ENCODE peak calls at places on chromosomes 4 and X, in six cellular contexts. F is NCI-H2171 treated with DMSO at 0.1 percent for 48 hours; C is substantia nigra; T is EL; I is activated CD4-positive, CD25-positive, alpha-beta regulatory T cell treated with anti-CD3 and anti-CD28 coated beads, Interleukin-2, amount 50 U/mL, for 72 hours; W is SIG-M5. S is an unnamed sample.

GRCh38 chr4:68369474-68369805 is 19.6 kb upstream of the YTHDC1 start:
- DNase-seq in F (no peak), C (no peak), T (peak; percentile 79), I (no peak), W (no peak), S (no peak)

GRCh38 chr4:4328840-4329239 is 38.8 kb downstream of the ZBTB49 start:
- DNase-seq in F (no peak), C (no peak), T (no peak), I (no peak), W (no peak), S (no peak)

GRCh38 chrX:154486396-154487207 is at the start of gene UBL4A:
- DNase-seq in F (peak; percentile 15), C (peak; percentile 11), T (peak; percentile 64), I (peak; percentile 58), W (no peak), S (peak; percentile 42)

GRCh38 chrX:79325263-79325958 is 41.7 kb downstream of the ITM2A start:
- DNase-seq in F (no peak), C (no peak), T (no peak), I (no peak), W (no peak), S (no peak)

GRCh38 chrX:119853449-119853848 is 686 bp upstream of the UPF3B start:
- DNase-seq in F (no peak), C (no peak), T (no peak), I (no peak), W (no peak), S (no peak)

GRCh38 chr4:150321113-150321512 is 242.9 kb downstream of the DCLK2 start:
- DNase-seq in F (no peak), C (no peak), T (no peak), I (no peak), W (no peak), S (no peak)

GRCh38 chrX:72305286-72306084 is at the start of gene CITED1:
- DNase-seq in F (peak; percentile 7), C (no peak), T (peak; percentile 13), I (no peak), W (no peak), S (no peak)

GRCh38 chr4:154569584-154569983 is 6.8 kb downstream of the FGB start:
- DNase-seq in F (no peak), C (no peak), T (no peak), I (no peak), W (no peak), S (no peak)

GRCh38 chrX:53918697-53919096 is 125.6 kb downstream of the PHF8 start:
- DNase-seq in F (no peak), C (no peak), T (no peak), I (no peak), W (no peak), S (no peak)

GRCh38 chr4:118557298-118557851 is 127.8 kb upstream of the METTL14 start:
- DNase-seq in F (peak; percentile 61), C (no peak), T (peak; percentile 81), I (no peak), W (peak; percentile 1), S (no peak)

GRCh38 chr4:1447676-1448588 is 41.7 kb upstream of the NKX1-1 start:
- DNase-seq in F (no peak), C (no peak), T (no peak), I (no peak), W (no peak), S (no peak)

GRCh38 chrX:97704881-97705280 is 821.2 kb downstream of the RPA4 start:
- DNase-seq in F (no peak), C (no peak), T (no peak), I (no peak), W (no peak), S (no peak)

GRCh38 chrX:86047174-86047991 is at the start of gene CHM:
- DNase-seq in F (no peak), C (no peak), T (peak; percentile 77), I (peak; percentile 47), W (no peak), S (peak; percentile 89)

GRCh38 chr4:184102488-184102887 is 115.2 kb downstream of the ENPP6 start:
- DNase-seq in F (no peak), C (no peak), T (no peak), I (no peak), W (no peak), S (no peak)

GRCh38 chr4:128353791-128354190 is 66.2 kb upstream of the PGRMC2 start:
- DNase-seq in F (no peak), C (no peak), T (peak; percentile 51), I (no peak), W (no peak), S (no peak)

GRCh38 chr4:13617801-13618200 is 9.7 kb downstream of the BOD1L1 start:
- DNase-seq in F (no peak), C (no peak), T (no peak), I (no peak), W (no peak), S (no peak)

GRCh38 chrX:18938710-18939109 is 45.2 kb downstream of the PHKA2 start:
- DNase-seq in F (peak; percentile 18), C (no peak), T (no peak), I (no peak), W (no peak), S (peak; percentile 1)

GRCh38 chr4:26911254-26911653 is 50.6 kb downstream of the STIM2 start:
- DNase-seq in F (no peak), C (no peak), T (no peak), I (no peak), W (no peak), S (no peak)

GRCh38 chr4:168811207-168811606 is 198.8 kb downstream of the CBR4 start:
- DNase-seq in F (no peak), C (no peak), T (no peak), I (no peak), W (no peak), S (no peak)

GRCh38 chr4:156191382-156191781 is 237.7 kb upstream of the CTSO start:
- DNase-seq in F (no peak), C (no peak), T (no peak), I (no peak), W (no peak), S (no peak)

GRCh38 chr4:113881256-113881655 is 98.2 kb downstream of the ARSJ start:
- DNase-seq in F (no peak), C (no peak), T (peak; percentile 25), I (no peak), W (no peak), S (no peak)

GRCh38 chrX:150693782-150694574 is 782 bp downstream of the MTMR1 start:
- DNase-seq in F (peak; percentile 64), C (no peak), T (peak; percentile 84), I (peak; percentile 67), W (no peak), S (peak; percentile 86)

GRCh38 chrX:139506318-139506717 is 24.2 kb upstream of the F9 start:
- DNase-seq in F (no peak), C (no peak), T (no peak), I (no peak), W (no peak), S (no peak)

GRCh38 chr4:181503800-181504364 is 739.3 kb upstream of the TENM3 start:
- DNase-seq in F (no peak), C (no peak), T (no peak), I (no peak), W (no peak), S (no peak)

GRCh38 chr4:11720292-11720691 is 291.6 kb upstream of the HS3ST1 start:
- DNase-seq in F (peak; percentile 28), C (no peak), T (no peak), I (no peak), W (no peak), S (peak; percentile 23)

GRCh38 chr4:15006416-15007024 is 4.2 kb downstream of the CPEB2 start:
- DNase-seq in F (no peak), C (no peak), T (no peak), I (no peak), W (no peak), S (peak; percentile 57)

GRCh38 chr4:138761638-138762205 is 253.9 kb upstream of the NOCT start:
- DNase-seq in F (no peak), C (no peak), T (peak; percentile 14), I (no peak), W (no peak), S (no peak)

GRCh38 chr4:124202106-124202505 is 510.4 kb downstream of the ANKRD50 start:
- DNase-seq in F (no peak), C (no peak), T (no peak), I (no peak), W (no peak), S (no peak)

GRCh38 chr4:42150653-42151567 is 1.5 kb downstream of the BEND4 start:
- DNase-seq in F (no peak), C (no peak), T (no peak), I (no peak), W (no peak), S (peak; percentile 71)

GRCh38 chr4:38368612-38369011 is 295.4 kb upstream of the KLF3 start:
- DNase-seq in F (no peak), C (no peak), T (peak; percentile 54), I (no peak), W (no peak), S (no peak)

GRCh38 chrX:20968996-20969395 is 405.2 kb upstream of the CNKSR2 start:
- DNase-seq in F (no peak), C (no peak), T (peak; percentile 9), I (no peak), W (no peak), S (no peak)

GRCh38 chr4:14880805-14881204 is 121.5 kb upstream of the CPEB2 start:
- DNase-seq in F (no peak), C (no peak), T (peak; percentile 8), I (no peak), W (no peak), S (no peak)

GRCh38 chr4:53313510-53313909 is 52.4 kb downstream of the SCFD2 start:
- DNase-seq in F (no peak), C (no peak), T (peak; percentile 14), I (no peak), W (no peak), S (no peak)

GRCh38 chr4:181597766-181598165 is 645.4 kb upstream of the TENM3 start:
- DNase-seq in F (no peak), C (no peak), T (peak; percentile 57), I (no peak), W (no peak), S (no peak)

GRCh38 chrX:3216581-3216980 is 129.9 kb downstream of the MXRA5 start:
- DNase-seq in F (no peak), C (no peak), T (no peak), I (no peak), W (no peak), S (no peak)

GRCh38 chr4:70688795-70689231 is 481 bp downstream of the UTP3 start:
- DNase-seq in F (no peak), C (no peak), T (peak; percentile 15), I (no peak), W (no peak), S (no peak)